ENCODE peak calls at places on chromosomes 6 and 20, in ten cellular contexts. V is transverse colon, X is SK-N-SH, N is HepG2, D is GM12878, F is suprapubic skin, J is sigmoid colon, I is esophagus muscularis mucosa, B is H1, C is K562. U is an unnamed sample.

GRCh38 chr20:17626217-17627007 is 55.6 kb downstream of the RRBP1 start:
- DNase-seq in V (no peak), X (no peak), N (no peak), D (no peak), F (no peak), J (peak; percentile 81), I (no peak), B (no peak), C (no peak), U (peak; percentile 89)

GRCh38 chr6:77448546-77448945 is 14.7 kb downstream of the HTR1B start:
- DNase-seq in V (no peak), X (no peak), N (no peak), D (no peak), F (no peak), J (no peak), I (no peak), B (no peak), C (no peak), U (no peak)

GRCh38 chr6:166633732-166634535 is 6.9 kb upstream of the RPS6KA2 start:
- DNase-seq in V (no peak), X (no peak), N (peak; percentile 20), D (no peak), F (no peak), J (no peak), I (no peak), B (no peak), C (peak; percentile 23), U (no peak)

GRCh38 chr20:46220808-46221207 is 87.5 kb downstream of the CDH22 start:
- DNase-seq in V (no peak), X (peak; percentile 89), N (no peak), D (no peak), F (no peak), J (no peak), I (no peak), B (no peak), C (peak; percentile 65), U (no peak)

GRCh38 chr6:43575105-43575771 is 600 bp downstream of the XPO5 start:
- DNase-seq in V (peak; percentile 36), X (peak; percentile 68), N (peak; percentile 40), D (no peak), F (no peak), J (no peak), I (peak; percentile 92), B (no peak), C (peak; percentile 85), U (peak; percentile 36)

GRCh38 chr6:66516377-66516776 is 809.4 kb upstream of the EYS start:
- DNase-seq in V (no peak), X (no peak), N (no peak), D (no peak), F (no peak), J (no peak), I (no peak), B (no peak), C (no peak), U (no peak)

GRCh38 chr6:43107344-43108062 is 31.4 kb downstream of the PTK7 start:
- DNase-seq in V (no peak), X (no peak), N (no peak), D (no peak), F (no peak), J (no peak), I (no peak), B (no peak), C (no peak), U (no peak)

GRCh38 chr6:53741001-53741400 is 53.8 kb upstream of the LRRC1 start:
- DNase-seq in V (no peak), X (no peak), N (peak; percentile 80), D (no peak), F (no peak), J (no peak), I (peak; percentile 50), B (no peak), C (no peak), U (no peak)

GRCh38 chr6:168188974-168189678 is 110.1 kb upstream of the FRMD1 start:
- DNase-seq in V (no peak), X (no peak), N (no peak), D (no peak), F (peak; percentile 34), J (peak; percentile 50), I (no peak), B (peak; percentile 27), C (no peak), U (peak; percentile 22)

GRCh38 chr6:168192901-168193815 is 114.1 kb upstream of the FRMD1 start:
- DNase-seq in V (no peak), X (peak; percentile 27), N (no peak), D (no peak), F (peak; percentile 71), J (peak; percentile 48), I (no peak), B (peak; percentile 45), C (no peak), U (peak; percentile 17)

GRCh38 chr6:168189679-168190405 is 110.8 kb upstream of the FRMD1 start:
- DNase-seq in V (no peak), X (no peak), N (no peak), D (no peak), F (peak; percentile 72), J (peak; percentile 53), I (no peak), B (no peak), C (no peak), U (peak; percentile 20)

GRCh38 chr6:168192195-168192900 is 113.3 kb upstream of the FRMD1 start:
- DNase-seq in V (no peak), X (peak; percentile 14), N (no peak), D (no peak), F (peak; percentile 60), J (peak; percentile 27), I (no peak), B (peak; percentile 17), C (no peak), U (peak; percentile 7)

GRCh38 chr6:168190646-168191443 is 111.8 kb upstream of the FRMD1 start:
- DNase-seq in V (no peak), X (no peak), N (no peak), D (no peak), F (peak; percentile 74), J (peak; percentile 48), I (no peak), B (no peak), C (no peak), U (peak; percentile 19)
- TF ChIP-seq EP300 in V (no peak), X (no peak), N (no peak), D (no peak), F (no peak), J (no peak), I (no peak), B (no peak), C (no peak), U (no peak)

DNA sequence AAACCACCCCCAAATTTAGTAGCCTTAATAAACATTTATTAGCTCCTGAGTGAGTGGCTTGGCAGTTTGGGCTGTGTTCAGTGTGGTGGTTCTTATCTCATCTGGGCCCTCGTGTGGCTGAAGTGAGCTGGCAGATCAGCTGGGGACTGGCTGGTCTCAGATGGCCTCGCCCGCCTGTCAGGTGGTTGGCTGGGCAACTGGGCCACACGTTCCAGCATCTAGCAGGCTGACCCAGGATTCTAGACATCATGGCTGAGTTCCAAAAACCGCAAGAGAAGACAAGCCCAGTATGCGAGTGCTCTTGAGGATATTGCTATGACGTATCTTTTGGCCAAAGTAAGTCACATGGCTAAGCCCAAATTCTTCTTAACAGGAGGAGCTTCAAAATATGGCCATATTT is 28.9 kb downstream of the EIF2S2 start:
- DNase-seq in V (peak; percentile 32), X (no peak), N (no peak), D (no peak), F (peak; percentile 82), J (peak; percentile 85), I (no peak), B (no peak), C (peak; percentile 59), U (peak; percentile 75)
- TF ChIP-seq CTCF in V (no peak), X (no peak), N (peak; percentile 24), D (no peak), F (no peak), J (no peak), I (peak; percentile 6), B (no peak), C (no peak), U (no peak)

DNA sequence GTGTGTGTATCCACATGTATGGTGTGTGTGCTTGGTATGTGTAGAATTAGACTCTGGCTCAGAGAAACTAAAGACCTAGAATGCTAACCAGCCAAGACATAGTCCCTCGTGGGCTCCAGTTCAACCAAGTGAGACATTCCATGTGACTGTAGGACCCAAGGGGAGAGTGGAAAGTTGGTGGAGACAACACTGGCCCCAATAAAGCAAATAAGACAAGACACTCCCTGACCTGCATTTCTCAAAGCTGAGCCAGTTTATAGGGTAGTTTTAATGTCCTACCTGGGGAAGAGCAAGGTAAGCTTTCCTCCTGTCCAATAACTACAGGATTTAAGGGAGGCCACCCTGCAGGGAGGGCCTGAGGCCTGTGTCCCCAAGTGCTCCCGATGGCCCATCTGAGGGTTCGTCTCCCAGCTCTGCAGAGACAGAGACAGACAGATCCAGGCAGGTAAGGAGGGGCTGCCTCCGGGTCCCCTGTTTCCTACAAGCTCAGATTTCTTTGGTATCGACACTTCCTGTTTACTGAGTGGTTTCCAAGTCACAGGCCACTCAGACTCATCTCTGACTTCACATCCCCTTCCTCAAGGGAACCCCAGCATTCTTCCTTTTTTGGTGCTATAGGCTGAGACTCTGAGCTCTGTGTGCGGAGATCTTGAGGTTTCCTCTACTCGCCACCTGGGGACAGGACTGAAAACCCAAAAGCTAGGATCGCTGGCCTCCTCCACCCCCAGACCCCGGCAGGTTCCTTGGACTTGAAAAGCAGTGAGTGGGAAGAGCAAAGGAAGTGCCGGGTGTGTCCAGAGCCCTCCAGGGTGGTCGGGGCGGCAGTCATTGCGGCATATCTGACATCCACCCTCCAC is 92.4 kb downstream of the PRND start:
- DNase-seq in V (peak; percentile 43), X (no peak), N (no peak), D (peak; percentile 91), F (peak; percentile 71), J (no peak), I (no peak), B (no peak), C (no peak), U (no peak)
- TF ChIP-seq POLR2AphosphoS5 in V (peak; percentile 56), X (no peak), N (no peak), D (peak; percentile 78), F (no peak), J (peak; percentile 60), I (peak; percentile 56), B (no peak), C (no peak), U (no peak)

GRCh38 chr6:38678178-38678760 is 24.7 kb downstream of the GLO1 start:
- DNase-seq in V (peak; percentile 11), X (no peak), N (no peak), D (no peak), F (no peak), J (no peak), I (no peak), B (no peak), C (no peak), U (no peak)

GRCh38 chr6:38676974-38677544 is 25.9 kb downstream of the GLO1 start:
- DNase-seq in V (no peak), X (no peak), N (no peak), D (no peak), F (no peak), J (no peak), I (no peak), B (no peak), C (no peak), U (no peak)

GRCh38 chr6:38681850-38682249 is 21.1 kb downstream of the GLO1 start:
- DNase-seq in V (no peak), X (no peak), N (no peak), D (no peak), F (no peak), J (no peak), I (no peak), B (no peak), C (no peak), U (no peak)

GRCh38 chr6:38676236-38676973 is 26.5 kb downstream of the GLO1 start:
- DNase-seq in V (no peak), X (no peak), N (no peak), D (peak; percentile 21), F (no peak), J (no peak), I (no peak), B (no peak), C (no peak), U (no peak)

GRCh38 chr6:38679668-38680067 is 23.3 kb downstream of the GLO1 start:
- DNase-seq in V (no peak), X (no peak), N (no peak), D (no peak), F (no peak), J (no peak), I (no peak), B (no peak), C (no peak), U (no peak)
- TF ChIP-seq EP300 in V (no peak), X (no peak), N (no peak), D (no peak), F (no peak), J (no peak), I (no peak), B (no peak), C (no peak), U (no peak)

U was measured in stomach.